ENCODE peak calls at places on chromosomes 7 and 10, in ten cellular contexts. L, C, B, X, O, E, R, D, A and Y are unnamed samples.

GRCh38 chr10:56622335-56622973 is 261.4 kb upstream of the ZWINT start:
- DNase-seq in L (no peak), C (no peak), B (no peak), X (no peak), O (no peak), E (no peak), R (no peak), D (no peak), A (no peak), Y (no peak)

GRCh38 chr10:101535949-101536348 is 52.1 kb downstream of the POLL start:
- DNase-seq in L (no peak), C (no peak), B (no peak), X (no peak), O (no peak), E (no peak), R (no peak), D (peak), A (no peak), Y (no peak)

GRCh38 chr10:11772575-11773288 is 30.6 kb downstream of the ECHDC3 start:
- DNase-seq in L (no peak), C (no peak), B (no peak), X (no peak), O (no peak), E (no peak), R (peak), D (no peak), A (no peak), Y (no peak)

GRCh38 chr10:6543431-6544005 is 36.6 kb downstream of the PRKCQ start:
- DNase-seq in L (peak), C (no peak), B (no peak), X (no peak), O (no peak), E (no peak), R (no peak), D (no peak), A (peak), Y (no peak)

GRCh38 chr7:106442476-106442875 is 157.7 kb upstream of the NAMPT start:
- DNase-seq in L (no peak), C (no peak), B (no peak), X (no peak), O (no peak), E (no peak), R (no peak), D (no peak), A (no peak), Y (no peak)

GRCh38 chr7:22853138-22853537 is 30.5 kb upstream of the TOMM7 start:
- DNase-seq in L (no peak), C (no peak), B (peak), X (no peak), O (no peak), E (no peak), R (no peak), D (no peak), A (no peak), Y (no peak)

GRCh38 chr10:81920213-81920829 is 45.3 kb downstream of the NRG3 start:
- DNase-seq in L (peak), C (no peak), B (peak), X (no peak), O (no peak), E (peak), R (no peak), D (peak), A (no peak), Y (peak)

GRCh38 chr10:84289521-84290200 is 38.7 kb upstream of the CCSER2 start:
- DNase-seq in L (no peak), C (no peak), B (no peak), X (no peak), O (no peak), E (no peak), R (no peak), D (no peak), A (no peak), Y (no peak)

GRCh38 chr10:85225311-85225710 is 896.9 kb downstream of the CCSER2 start:
- DNase-seq in L (no peak), C (no peak), B (no peak), X (no peak), O (no peak), E (no peak), R (no peak), D (no peak), A (no peak), Y (peak)

GRCh38 chr10:100510533-100511308 is 8.9 kb downstream of the SEC31B start:
- DNase-seq in L (no peak), C (no peak), B (no peak), X (no peak), O (no peak), E (no peak), R (peak), D (no peak), A (peak), Y (no peak)

GRCh38 chr10:5648494-5649457 is 17.6 kb downstream of the ASB13 start:
- DNase-seq in L (no peak), C (no peak), B (no peak), X (peak), O (no peak), E (no peak), R (no peak), D (no peak), A (no peak), Y (no peak)

GRCh38 chr10:118903691-118904090 is 125.8 kb upstream of the NANOS1 start:
- DNase-seq in L (no peak), C (no peak), B (no peak), X (no peak), O (no peak), E (no peak), R (no peak), D (no peak), A (no peak), Y (no peak)

GRCh38 chr7:1695800-1696454 is 25.9 kb downstream of the ELFN1 start:
- DNase-seq in L (no peak), C (no peak), B (no peak), X (peak), O (no peak), E (no peak), R (no peak), D (peak), A (no peak), Y (peak)

GRCh38 chr10:80924063-80924952 is 386.6 kb downstream of the SH2D4B start:
- DNase-seq in L (peak), C (no peak), B (peak), X (no peak), O (no peak), E (peak), R (peak), D (peak), A (no peak), Y (peak)

GRCh38 chr7:155856656-155857055 is 44.4 kb upstream of the SHH start:
- DNase-seq in L (no peak), C (no peak), B (no peak), X (peak), O (no peak), E (no peak), R (no peak), D (no peak), A (no peak), Y (no peak)

GRCh38 chr7:1936531-1937251 is 266.6 kb downstream of the ELFN1 start:
- DNase-seq in L (no peak), C (peak), B (no peak), X (no peak), O (no peak), E (no peak), R (no peak), D (no peak), A (no peak), Y (no peak)

GRCh38 chr7:98286093-98286525 is 4.6 kb downstream of the BRI3 start:
- DNase-seq in L (no peak), C (peak), B (no peak), X (peak), O (no peak), E (no peak), R (peak), D (no peak), A (no peak), Y (no peak)

GRCh38 chr10:63757067-63757466 is 235.9 kb downstream of the REEP3 start:
- DNase-seq in L (no peak), C (no peak), B (no peak), X (no peak), O (no peak), E (no peak), R (no peak), D (no peak), A (no peak), Y (no peak)

GRCh38 chr10:49272251-49273081 is 26.5 kb upstream of the C10orf71 start:
- DNase-seq in L (no peak), C (peak), B (no peak), X (peak), O (no peak), E (no peak), R (peak), D (no peak), A (no peak), Y (no peak)

GRCh38 chr7:30200591-30200990 is 65.8 kb downstream of the MTURN start:
- DNase-seq in L (no peak), C (no peak), B (no peak), X (no peak), O (no peak), E (no peak), R (no peak), D (no peak), A (no peak), Y (no peak)

GRCh38 chr10:113517893-113518240 is 35.0 kb upstream of the HABP2 start:
- DNase-seq in L (no peak), C (no peak), B (no peak), X (peak), O (no peak), E (no peak), R (no peak), D (no peak), A (no peak), Y (no peak)

GRCh38 chr7:111845853-111846252 is 283.6 kb upstream of the IMMP2L start:
- DNase-seq in L (no peak), C (no peak), B (no peak), X (no peak), O (no peak), E (no peak), R (no peak), D (no peak), A (no peak), Y (no peak)

GRCh38 chr7:155166673-155167370 is 96.7 kb downstream of the HTR5A start:
- DNase-seq in L (no peak), C (no peak), B (no peak), X (peak), O (peak), E (no peak), R (peak), D (peak), A (no peak), Y (no peak)

GRCh38 chr10:80497187-80498038 is 40.3 kb upstream of the SH2D4B start:
- DNase-seq in L (no peak), C (peak), B (no peak), X (peak), O (no peak), E (no peak), R (peak), D (peak), A (no peak), Y (no peak)

GRCh38 chr10:78248651-78249464 is 215.2 kb downstream of the RPS24 start:
- DNase-seq in L (no peak), C (no peak), B (no peak), X (no peak), O (peak), E (no peak), R (peak), D (no peak), A (no peak), Y (no peak)

DNA sequence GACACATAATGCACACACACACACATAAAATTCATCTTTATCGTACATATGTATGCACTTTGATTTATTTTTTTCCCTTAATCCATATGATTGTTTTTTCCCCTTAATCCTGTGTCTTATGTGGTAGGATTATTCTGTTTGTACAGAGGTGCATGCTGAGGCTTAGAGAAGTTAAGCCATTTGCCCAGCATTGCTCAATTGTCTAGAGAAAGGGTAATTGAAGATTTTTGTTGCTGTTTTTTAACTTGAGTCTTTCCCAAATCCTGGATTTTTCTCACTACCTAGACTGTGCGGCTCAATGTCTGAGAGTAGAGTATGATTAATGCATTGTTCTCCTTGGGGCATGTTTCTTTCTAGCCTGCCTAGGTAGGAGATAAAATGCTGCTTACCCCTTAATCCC is 35.0 kb downstream of the WBP1L start:
- DNase-seq in L (no peak), C (no peak), B (no peak), X (no peak), O (no peak), E (no peak), R (no peak), D (no peak), A (no peak), Y (no peak)
- H3K4me3 ChIP-seq in L (no peak), C (peak), B (no peak), X (no peak), O (no peak), E (no peak), R (no peak), D (no peak), A (no peak), Y (no peak)

GRCh38 chr7:152173372-152174070 is 148.0 kb downstream of the GALNT11 start:
- DNase-seq in L (no peak), C (no peak), B (no peak), X (no peak), O (no peak), E (no peak), R (no peak), D (no peak), A (no peak), Y (no peak)
- TF ChIP-seq CTCF in L (no peak), C (no peak), B (no peak), X (no peak), O (no peak), E (no peak), R (no peak), D (no peak), A (no peak), Y (no peak)

GRCh38 chr7:7793921-7794320 is 75.5 kb upstream of the RPA3 start:
- DNase-seq in L (no peak), C (no peak), B (no peak), X (no peak), O (no peak), E (no peak), R (no peak), D (no peak), A (no peak), Y (no peak)
- H3K4me3 ChIP-seq in L (no peak), C (no peak), B (no peak), X (no peak), O (no peak), E (no peak), R (no peak), D (no peak), A (no peak), Y (no peak)

GRCh38 chr10:33010132-33011037 is 52.4 kb upstream of the ITGB1 start:
- DNase-seq in L (peak), C (no peak), B (peak), X (no peak), O (peak), E (peak), R (peak), D (no peak), A (no peak), Y (peak)
- TF ChIP-seq CTCF in L (peak), C (peak), B (peak), X (no peak), O (peak), E (peak), R (peak), D (peak), A (no peak), Y (peak)